ENCODE peak calls at places on chromosomes 13 and 19, in six cellular contexts. O is HepG2, V is K562, F is H1, M is GM12878, L is GM12891. T is an unnamed sample.

GRCh38 chr19:8489591-8490394 is 12.6 kb downstream of the PRAM1 start:
- DNase-seq in O (no peak), V (no peak), F (no peak), M (no peak), L (no peak), T (no peak)

GRCh38 chr19:51632126-51632525 is 1.9 kb upstream of the SIGLEC5 start:
- DNase-seq in O (no peak), V (no peak), F (no peak), M (no peak), L (no peak), T (no peak)

GRCh38 chr13:36788276-36788675 is 30.7 kb upstream of the RFXAP start:
- DNase-seq in O (no peak), V (no peak), F (no peak), M (no peak), L (no peak), T (no peak)

GRCh38 chr19:18894254-18895037 is 1.5 kb downstream of the CERS1 start:
- DNase-seq in O (no peak), V (peak), F (peak), M (no peak), L (no peak), T (no peak)

GRCh38 chr19:53904909-53905308 is 4.2 kb upstream of the CACNG7 start:
- DNase-seq in O (no peak), V (no peak), F (no peak), M (no peak), L (no peak), T (no peak)

GRCh38 chr19:8580710-8581281 is 3.6 kb upstream of the MYO1F start:
- DNase-seq in O (peak), V (peak), F (peak), M (no peak), L (peak), T (peak)

GRCh38 chr13:37621811-37622361 is 23.3 kb upstream of the POSTN start:
- DNase-seq in O (no peak), V (no peak), F (no peak), M (no peak), L (no peak), T (no peak)

GRCh38 chr13:54852831-54853230 is 1824.2 kb downstream of the OLFM4 start:
- DNase-seq in O (no peak), V (no peak), F (no peak), M (no peak), L (no peak), T (no peak)

GRCh38 chr19:19095691-19096090 is 31.9 kb downstream of the SLC25A42 start:
- DNase-seq in O (peak), V (no peak), F (no peak), M (no peak), L (no peak), T (no peak)

GRCh38 chr13:99028890-99029289 is 51.0 kb upstream of the DOCK9 start:
- DNase-seq in O (no peak), V (peak), F (peak), M (no peak), L (no peak), T (no peak)

GRCh38 chr13:23899555-23899954 is 2.3 kb upstream of the C1QTNF9B start:
- DNase-seq in O (peak), V (no peak), F (no peak), M (no peak), L (no peak), T (no peak)

GRCh38 chr13:75421133-75421532 is 60.8 kb downstream of the TBC1D4 start:
- DNase-seq in O (no peak), V (no peak), F (no peak), M (no peak), L (no peak), T (no peak)

GRCh38 chr13:30453727-30454126 is 12.0 kb downstream of the HMGB1 start:
- DNase-seq in O (no peak), V (no peak), F (no peak), M (no peak), L (no peak), T (no peak)

GRCh38 chr19:50496189-50497029 is 14.6 kb downstream of the JOSD2 start:
- DNase-seq in O (peak), V (no peak), F (no peak), M (no peak), L (no peak), T (no peak)

GRCh38 chr13:42926555-42926954 is 65.5 kb downstream of the EPSTI1 start:
- DNase-seq in O (no peak), V (no peak), F (no peak), M (no peak), L (no peak), T (no peak)

GRCh38 chr13:29767006-29767405 is 83.4 kb downstream of the UBL3 start:
- DNase-seq in O (no peak), V (no peak), F (no peak), M (no peak), L (no peak), T (no peak)

GRCh38 chr13:38308736-38309135 is 40.9 kb upstream of the UFM1 start:
- DNase-seq in O (no peak), V (no peak), F (no peak), M (no peak), L (no peak), T (no peak)

GRCh38 chr19:55352040-55352439 is 2.5 kb downstream of the COX6B2 start:
- DNase-seq in O (no peak), V (no peak), F (no peak), M (no peak), L (no peak), T (no peak)

GRCh38 chr13:80235131-80235530 is 105.8 kb downstream of the SPRY2 start:
- DNase-seq in O (no peak), V (no peak), F (no peak), M (no peak), L (no peak), T (no peak)

GRCh38 chr13:88617176-88617575 is 946.0 kb downstream of the SLITRK5 start:
- DNase-seq in O (no peak), V (no peak), F (no peak), M (no peak), L (no peak), T (no peak)

GRCh38 chr13:113002891-113003290 is 33.9 kb downstream of the MCF2L start:
- DNase-seq in O (no peak), V (no peak), F (no peak), M (no peak), L (no peak), T (no peak)

GRCh38 chr13:84360843-84361242 is 478.6 kb upstream of the SLITRK1 start:
- DNase-seq in O (no peak), V (no peak), F (no peak), M (no peak), L (no peak), T (no peak)

GRCh38 chr19:30070198-30070969 is 128.3 kb downstream of the URI1 start:
- DNase-seq in O (no peak), V (no peak), F (no peak), M (no peak), L (no peak), T (no peak)

GRCh38 chr13:36674337-36675212 is 755 bp downstream of the SERTM1 start:
- DNase-seq in O (no peak), V (no peak), F (peak), M (no peak), L (no peak), T (no peak)

GRCh38 chr13:95771950-95772349 is 95.0 kb downstream of the DNAJC3 start:
- DNase-seq in O (no peak), V (no peak), F (no peak), M (no peak), L (no peak), T (no peak)

GRCh38 chr19:8459095-8459494 is 14.3 kb downstream of the HNRNPM start:
- DNase-seq in O (no peak), V (no peak), F (no peak), M (no peak), L (no peak), T (no peak)

GRCh38 chr13:32232263-32232662 is 82.9 kb downstream of the ZAR1L start:
- DNase-seq in O (no peak), V (no peak), F (no peak), M (no peak), L (no peak), T (no peak)

GRCh38 chr19:33442706-33443105 is 69.2 kb downstream of the CEBPG start:
- DNase-seq in O (no peak), V (no peak), F (no peak), M (no peak), L (no peak), T (no peak)

GRCh38 chr19:55446060-55446459 is 3.0 kb upstream of the SHISA7 start:
- DNase-seq in O (peak), V (no peak), F (no peak), M (no peak), L (no peak), T (no peak)

DNA sequence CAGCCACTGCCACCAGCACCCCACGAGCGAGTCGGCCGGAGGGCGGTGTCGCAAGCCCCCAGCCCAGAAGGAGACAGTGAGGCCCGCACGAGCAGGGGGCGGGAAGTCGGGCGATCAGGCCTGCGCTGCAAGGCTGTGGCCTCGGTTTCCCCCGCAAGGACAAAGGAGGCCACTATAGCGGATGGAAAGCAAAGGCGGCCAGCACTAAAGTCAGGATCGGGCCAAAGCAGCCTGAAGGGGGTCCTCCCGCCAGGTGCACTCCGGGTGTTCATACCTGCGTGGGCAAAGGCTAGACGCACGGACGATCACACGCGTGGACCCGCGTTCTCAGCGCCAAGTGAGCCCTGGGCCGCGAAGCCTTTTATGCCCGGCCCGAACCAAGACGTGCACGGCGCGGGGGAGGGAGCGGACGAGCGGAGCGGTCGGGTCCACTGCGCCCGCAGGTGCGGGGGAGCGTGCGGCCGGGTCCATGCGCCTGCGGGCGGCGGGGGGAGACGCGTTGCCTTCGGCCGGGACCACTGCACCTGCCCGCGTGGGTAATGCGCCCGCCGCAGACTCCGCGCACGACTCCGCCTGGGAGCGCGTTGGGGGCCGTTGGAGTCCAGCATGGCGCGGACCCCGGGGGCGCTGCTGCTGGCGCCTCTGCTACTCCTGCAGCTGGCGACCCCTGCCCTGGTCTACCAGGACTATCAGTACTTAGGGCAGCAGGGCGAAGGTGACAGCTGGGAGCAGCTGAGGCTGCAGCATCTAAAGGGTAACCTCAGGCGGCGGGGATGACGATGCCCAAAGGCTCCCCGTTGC is at the start of the genes PRDX2 and THSD8:
- DNase-seq in O (peak), V (peak), F (peak), M (no peak), L (peak), T (peak)
- TF ChIP-seq POLR2A in O (peak), V (peak), F (peak), M (peak), L (peak), T (peak)

GRCh38 chr19:1401138-1401888 is at the start of gene GAMT:
- DNase-seq in O (no peak), V (peak), F (no peak), M (no peak), L (peak), T (peak)
- TF ChIP-seq POLR2AphosphoS5 in O (peak), V (no peak), F (no peak), M (no peak), L (no peak), T (no peak)

GRCh38 chr19:48728882-48729645 is 9.5 kb upstream of the MAMSTR start:
- DNase-seq in O (no peak), V (no peak), F (peak), M (no peak), L (no peak), T (no peak)

GRCh38 chr19:48724796-48725753 is 5.5 kb upstream of the MAMSTR start:
- DNase-seq in O (no peak), V (peak), F (no peak), M (no peak), L (no peak), T (no peak)

GRCh38 chr19:48722196-48722708 is 2.7 kb upstream of the MAMSTR start:
- DNase-seq in O (no peak), V (no peak), F (no peak), M (no peak), L (no peak), T (no peak)

GRCh38 chr19:48731452-48731851 is 9.0 kb downstream of the RASIP1 start:
- DNase-seq in O (no peak), V (no peak), F (no peak), M (no peak), L (no peak), T (no peak)

DNA sequence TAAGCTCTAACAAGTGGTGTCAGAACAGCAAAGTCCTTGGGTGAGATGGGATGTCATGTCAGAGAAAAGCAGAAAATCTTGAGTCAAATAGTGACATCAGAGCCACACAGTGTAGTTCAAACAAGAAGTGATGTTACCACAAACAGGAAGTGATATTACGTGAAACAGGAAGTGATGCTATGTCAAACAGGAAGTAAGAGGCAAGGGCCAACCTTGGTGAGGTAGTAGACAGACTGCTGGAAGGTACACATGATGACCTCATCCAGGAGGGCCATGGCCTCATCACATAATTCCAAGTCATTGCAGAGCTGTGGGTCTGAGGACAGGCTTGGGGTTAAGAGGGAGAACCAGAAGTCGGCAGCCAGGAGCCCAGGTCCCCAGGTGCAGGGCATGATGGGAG is 7.0 kb upstream of the MAMSTR start:
- DNase-seq in O (no peak), V (no peak), F (no peak), M (no peak), L (no peak), T (no peak)
- TF ChIP-seq TAF1 in O (no peak), V (no peak), F (no peak), M (no peak), L (no peak), T (no peak)

GRCh38 chr19:43526884-43527859 is at the start of gene ETHE1:
- DNase-seq in O (peak), V (peak), F (peak), M (no peak), L (peak), T (peak)
- TF ChIP-seq POLR2A in O (peak), V (peak), F (peak), M (peak), L (peak), T (peak)

T was measured in GM12892.